ENCODE peak calls at places on chromosomes 5 and 9, in four cellular contexts. T is activated CD4-positive, alpha-beta T cell treated with anti-CD3 and anti-CD28 coated beads for 36 hours; L is NCI-H1694; F is left colon. P is an unnamed sample.

GRCh38 chr9:89260525-89260924 is 50.5 kb upstream of the CKS2 start:
- DNase-seq in L (no peak), T (no peak), F (no peak), P (no peak)

GRCh38 chr5:56169949-56170348 is 63.2 kb downstream of the ANKRD55 start:
- DNase-seq in F (no peak), L (no peak), T (no peak), P (no peak)

GRCh38 chr5:113463032-113463431 is 25.2 kb downstream of the MCC start:
- DNase-seq in L (no peak), F (no peak), T (no peak), P (no peak)

GRCh38 chr5:18394154-18394804 is 760.0 kb downstream of the TAF11L14 start:
- DNase-seq in F (peak), L (peak), T (peak), P (no peak)

GRCh38 chr9:20015427-20015931 is 226.6 kb upstream of the SLC24A2 start:
- DNase-seq in L (no peak), F (no peak), T (no peak), P (no peak)

GRCh38 chr5:143063175-143063970 is 293.2 kb downstream of the ARHGAP26 start:
- DNase-seq in L (no peak), T (no peak), F (peak), P (no peak)

GRCh38 chr5:139137703-139138102 is 60.5 kb downstream of the SIL1 start:
- DNase-seq in L (peak), F (no peak), T (no peak), P (no peak)

GRCh38 chr9:37974506-37975173 is 70.7 kb upstream of the SLC25A51 start:
- DNase-seq in T (no peak), F (no peak), L (no peak), P (no peak)

GRCh38 chr5:79002374-79002773 is 17.3 kb upstream of the ARSB start:
- DNase-seq in F (no peak), T (no peak), L (no peak), P (no peak)

GRCh38 chr5:149133795-149134777 is 7.2 kb upstream of the ABLIM3 start:
- DNase-seq in L (no peak), T (no peak), F (no peak), P (no peak)

GRCh38 chr5:179869101-179869500 is 10.5 kb upstream of the MRNIP start:
- DNase-seq in F (no peak), T (no peak), L (no peak), P (no peak)

GRCh38 chr9:96087669-96088299 is 212.3 kb downstream of the ERCC6L2 start:
- DNase-seq in L (no peak), T (no peak), F (no peak), P (no peak)

GRCh38 chr5:174831985-174832384 is 107.6 kb downstream of the MSX2 start:
- DNase-seq in L (no peak), T (no peak), F (no peak), P (no peak)

GRCh38 chr9:126558051-126558665 is 55.6 kb upstream of the LMX1B start:
- DNase-seq in T (peak), F (peak), L (peak), P (no peak)

GRCh38 chr5:11602298-11602697 is 301.9 kb downstream of the CTNND2 start:
- DNase-seq in L (no peak), F (no peak), T (no peak), P (no peak)

GRCh38 chr5:15695171-15695676 is 195.2 kb downstream of the FBXL7 start:
- DNase-seq in F (peak), L (no peak), T (no peak), P (no peak)

GRCh38 chr5:64505769-64506566 is at the start of gene RGS7BP:
- DNase-seq in L (peak), F (peak), T (peak), P (no peak)

GRCh38 chr9:88256216-88256615 is 117.9 kb upstream of the SPATA31C2 start:
- DNase-seq in L (no peak), F (no peak), T (no peak), P (no peak)

GRCh38 chr9:136201609-136202448 is 3.1 kb downstream of the LHX3 start:
- DNase-seq in T (peak), F (no peak), L (no peak), P (no peak)

GRCh38 chr5:31819926-31820516 is 181.1 kb downstream of the PDZD2 start:
- DNase-seq in F (no peak), L (no peak), T (no peak), P (no peak)

GRCh38 chr9:137582286-137582860 is 3.6 kb upstream of the DPH7 start:
- DNase-seq in L (peak), F (no peak), T (peak), P (no peak)

GRCh38 chr5:147509710-147510651 is at the start of gene DPYSL3:
- DNase-seq in F (peak), L (no peak), T (peak), P (no peak)

GRCh38 chr5:89351975-89352374 is 469.0 kb upstream of the MEF2C start:
- DNase-seq in L (no peak), T (no peak), F (no peak), P (no peak)

GRCh38 chr9:86246752-86247161 is 12.7 kb downstream of the C9orf153 start:
- DNase-seq in F (no peak), L (no peak), T (no peak), P (no peak)

GRCh38 chr5:10533218-10533617 is 30.7 kb upstream of the ANKRD33B start:
- DNase-seq in T (peak), F (no peak), L (no peak), P (no peak)

GRCh38 chr5:132387649-132388117 is 18.2 kb downstream of the SLC22A5 start:
- DNase-seq in T (no peak), L (no peak), F (peak), P (peak)

GRCh38 chr9:100554935-100555401 is 22.9 kb upstream of the CAVIN4 start:
- DNase-seq in L (no peak), F (no peak), T (no peak), P (no peak)

GRCh38 chr9:128921881-128922763 is 1.3 kb downstream of the PHYHD1 start:
- DNase-seq in T (no peak), L (no peak), F (peak), P (no peak)

GRCh38 chr9:106830527-106831140 is 32.3 kb upstream of the ZNF462 start:
- DNase-seq in F (no peak), L (no peak), T (no peak), P (no peak)

GRCh38 chr9:18721267-18722079 is 247.5 kb downstream of the ADAMTSL1 start:
- DNase-seq in L (no peak), T (no peak), F (no peak), P (no peak)

GRCh38 chr9:75186767-75187380 is 98.6 kb downstream of the OSTF1 start:
- DNase-seq in T (no peak), L (no peak), F (no peak), P (no peak)

GRCh38 chr9:96033896-96034295 is 158.4 kb downstream of the ERCC6L2 start:
- DNase-seq in T (no peak), L (no peak), F (no peak), P (no peak)

GRCh38 chr5:131163315-131164119 is 1.5 kb downstream of the HINT1 start:
- DNase-seq in F (no peak), T (no peak), L (no peak), P (no peak)